ENCODE peak calls at places on chromosomes 13 and 19, in ten cellular contexts. Z, W, H, C, R, S, G, J, Q and U are unnamed samples.

GRCh38 chr13:56201834-56202233 is 938.9 kb upstream of the PRR20A start:
- DNase-seq in Z (no peak), W (no peak), H (no peak), C (no peak), R (no peak), S (peak; percentile 6), G (no peak), J (no peak), Q (no peak), U (no peak)

GRCh38 chr19:44582581-44583265 is 30.6 kb upstream of the IGSF23 start:
- DNase-seq in Z (no peak), W (peak; percentile 58), H (peak; percentile 32), C (peak; percentile 8), R (peak; percentile 69), S (peak; percentile 53), G (no peak), J (no peak), Q (peak; percentile 37), U (peak; percentile 18)

GRCh38 chr13:61608138-61608537 is 192.5 kb upstream of the PCDH20 start:
- DNase-seq in Z (no peak), W (no peak), H (no peak), C (no peak), R (no peak), S (peak; percentile 58), G (no peak), J (no peak), Q (no peak), U (no peak)

GRCh38 chr13:49098771-49099512 is 121.2 kb upstream of the MLNR start:
- DNase-seq in Z (no peak), W (no peak), H (peak; percentile 32), C (no peak), R (no peak), S (peak; percentile 29), G (no peak), J (no peak), Q (no peak), U (no peak)

GRCh38 chr19:16136185-16137067 is 7.1 kb upstream of the HSH2D start:
- DNase-seq in Z (no peak), W (no peak), H (peak; percentile 10), C (no peak), R (no peak), S (no peak), G (no peak), J (no peak), Q (no peak), U (no peak)

GRCh38 chr13:46622013-46622917 is 69.3 kb downstream of the LRCH1 start:
- DNase-seq in Z (no peak), W (no peak), H (no peak), C (no peak), R (no peak), S (no peak), G (no peak), J (no peak), Q (no peak), U (no peak)

GRCh38 chr13:29567411-29567810 is 28.1 kb downstream of the SLC7A1 start:
- DNase-seq in Z (no peak), W (no peak), H (no peak), C (no peak), R (no peak), S (no peak), G (no peak), J (no peak), Q (no peak), U (no peak)

GRCh38 chr19:2629491-2630351 is 72.8 kb downstream of the GNG7 start:
- DNase-seq in Z (no peak), W (no peak), H (no peak), C (no peak), R (no peak), S (no peak), G (no peak), J (no peak), Q (no peak), U (no peak)

GRCh38 chr19:12995596-12996541 is 594 bp downstream of the NFIX start:
- DNase-seq in Z (no peak), W (no peak), H (no peak), C (peak; percentile 55), R (peak; percentile 88), S (no peak), G (no peak), J (no peak), Q (no peak), U (peak; percentile 75)

GRCh38 chr19:12997967-12998940 is 3.0 kb downstream of the NFIX start:
- DNase-seq in Z (no peak), W (no peak), H (peak; percentile 46), C (no peak), R (no peak), S (no peak), G (no peak), J (no peak), Q (no peak), U (no peak)

GRCh38 chr19:12994701-12995595 is at the start of gene NFIX:
- DNase-seq in Z (no peak), W (no peak), H (peak; percentile 62), C (peak; percentile 79), R (peak; percentile 95), S (peak; percentile 89), G (no peak), J (no peak), Q (no peak), U (peak; percentile 88)

GRCh38 chr19:12996542-12997094 is 1.3 kb downstream of the NFIX start:
- DNase-seq in Z (no peak), W (no peak), H (peak; percentile 46), C (peak; percentile 60), R (peak; percentile 90), S (peak; percentile 73), G (no peak), J (no peak), Q (no peak), U (peak; percentile 83)

GRCh38 chr19:12997225-12997966 is 2.1 kb downstream of the NFIX start:
- DNase-seq in Z (no peak), W (no peak), H (no peak), C (no peak), R (no peak), S (no peak), G (no peak), J (no peak), Q (no peak), U (peak; percentile 53)
- H3K4me3 ChIP-seq in Z (peak overlapping the region; percentile 43), W (no peak overlapping the region), H (peak overlapping the region; percentile 93), C (no peak overlapping the region), R (peak overlapping the region; percentile 60), S (no peak overlapping the region), G (peak overlapping the region; percentile 75), J (peak overlapping the region; percentile 77), Q (no peak overlapping the region), U (peak overlapping the region; percentile 95)

GRCh38 chr13:75762967-75763366 is 126.8 kb downstream of the LMO7 start:
- DNase-seq in Z (no peak), W (no peak), H (no peak), C (no peak), R (no peak), S (no peak), G (no peak), J (no peak), Q (no peak), U (no peak)

GRCh38 chr13:75761373-75761772 is 125.2 kb downstream of the LMO7 start:
- DNase-seq in Z (no peak), W (no peak), H (peak; percentile 53), C (no peak), R (no peak), S (no peak), G (no peak), J (no peak), Q (no peak), U (no peak)

GRCh38 chr13:75759531-75759930 is 123.4 kb downstream of the LMO7 start:
- DNase-seq in Z (no peak), W (no peak), H (no peak), C (no peak), R (no peak), S (no peak), G (no peak), J (no peak), Q (no peak), U (no peak)

GRCh38 chr13:75762066-75762937 is 126.2 kb downstream of the LMO7 start:
- DNase-seq in Z (no peak), W (no peak), H (peak; percentile 58), C (peak; percentile 64), R (no peak), S (no peak), G (no peak), J (no peak), Q (no peak), U (no peak)

DNA sequence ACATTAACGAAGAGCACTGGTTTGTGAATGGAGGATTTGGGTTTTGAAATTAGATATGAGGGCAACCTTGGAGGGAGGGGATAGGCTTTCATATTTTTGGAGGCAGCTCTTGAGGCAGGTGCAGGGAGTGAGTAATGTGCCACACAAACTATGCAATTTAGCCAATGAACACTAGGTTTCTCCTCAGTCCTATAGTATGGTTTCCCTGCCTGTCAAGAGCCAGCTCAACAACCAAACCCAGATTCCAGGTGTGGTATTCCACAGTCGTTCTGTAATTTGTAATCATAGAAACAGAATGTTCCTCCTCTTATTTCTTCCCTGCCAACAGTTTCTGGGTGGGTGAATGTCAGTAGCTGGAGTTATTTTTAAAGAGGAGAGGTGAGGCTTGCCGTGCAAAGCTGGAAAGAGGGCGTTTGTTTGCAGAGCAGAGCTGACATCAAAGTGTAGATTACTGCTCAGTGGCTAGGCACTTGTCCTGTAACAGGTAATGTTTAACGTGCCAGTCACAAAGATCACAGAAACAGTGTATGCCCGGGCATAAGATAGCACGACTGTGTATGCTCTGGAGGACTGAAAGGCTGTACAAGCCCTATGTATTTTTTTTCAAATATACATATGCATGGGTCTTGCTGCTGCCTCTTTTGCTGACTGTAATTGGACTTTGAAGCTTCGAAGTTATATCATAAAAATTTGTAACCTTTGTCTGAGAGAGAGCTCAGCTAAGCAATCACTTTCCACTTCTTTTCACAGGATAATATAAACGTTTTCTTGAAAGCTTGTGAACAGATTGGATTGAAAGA is 124.3 kb downstream of the LMO7 start:
- DNase-seq in Z (no peak), W (peak; percentile 50), H (no peak), C (peak; percentile 75), R (no peak), S (no peak), G (no peak), J (no peak), Q (no peak), U (no peak)
- H3K4me3 ChIP-seq in Z (no peak overlapping the region), W (peak overlapping the region; percentile 48), H (peak overlapping the region; percentile 22), C (peak overlapping the region; percentile 14), R (no peak overlapping the region), S (no peak overlapping the region), G (peak overlapping the region; percentile 37), J (peak overlapping the region; percentile 43), Q (no peak overlapping the region), U (no peak overlapping the region)

DNA sequence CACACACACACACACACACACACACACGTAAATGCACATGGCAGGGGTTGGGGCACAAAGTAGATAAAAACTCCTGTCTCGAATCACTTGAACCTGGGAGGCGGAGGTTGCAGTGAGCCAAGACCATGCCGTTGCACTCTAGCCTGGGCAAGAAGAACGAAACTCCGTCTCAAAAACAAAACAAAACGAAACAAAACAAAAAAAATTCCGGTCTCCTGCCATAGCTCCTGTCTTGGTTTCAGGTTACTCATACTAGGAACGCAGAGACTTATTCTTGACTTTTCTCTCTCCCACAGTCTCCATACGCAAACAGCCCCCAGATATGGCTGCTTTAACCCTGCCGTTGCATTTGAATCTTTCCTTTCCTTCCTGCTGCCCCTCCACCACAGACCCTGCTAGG is 148.9 kb downstream of the SHISA2 start:
- DNase-seq in Z (no peak), W (no peak), H (no peak), C (peak; percentile 34), R (no peak), S (no peak), G (no peak), J (no peak), Q (no peak), U (no peak)
- H3K4me3 ChIP-seq in Z (no peak overlapping the region), W (no peak overlapping the region), H (no peak overlapping the region), C (no peak overlapping the region), R (no peak overlapping the region), S (no peak overlapping the region), G (no peak overlapping the region), J (no peak overlapping the region), Q (no peak overlapping the region), U (no peak overlapping the region)

GRCh38 chr19:50962245-50962644 is 7.1 kb downstream of the KLK6 start:
- DNase-seq in Z (no peak), W (no peak), H (no peak), C (no peak), R (no peak), S (no peak), G (no peak), J (no peak), Q (no peak), U (no peak)
- H3K4me3 ChIP-seq in Z (peak overlapping the region; percentile 65), W (no peak overlapping the region), H (no peak overlapping the region), C (no peak overlapping the region), R (no peak overlapping the region), S (no peak overlapping the region), G (no peak overlapping the region), J (no peak overlapping the region), Q (no peak overlapping the region), U (no peak overlapping the region)